ENCODE peak calls at places on chromosomes 5 and 9, in five cellular contexts. Z, R, S, I and J are unnamed samples.

GRCh38 chr9:107285292-107285691 is 2.2 kb downstream of the RAD23B start:
- DNase-seq in Z (no peak), R (no peak), S (no peak), I (no peak), J (no peak)

GRCh38 chr5:61467766-61468482 is 135.9 kb downstream of the ZSWIM6 start:
- DNase-seq in Z (no peak), R (no peak), S (no peak), I (peak; percentile 90), J (peak; percentile 4)

GRCh38 chr9:79623799-79624721 is 52.3 kb downstream of the TLE4 start:
- DNase-seq in Z (peak; percentile 84), R (no peak), S (peak; percentile 31), I (no peak), J (no peak)

GRCh38 chr5:1555011-1555807 is 31.4 kb upstream of the LPCAT1 start:
- DNase-seq in Z (peak; percentile 72), R (no peak), S (no peak), I (peak; percentile 73), J (peak; percentile 40)

GRCh38 chr9:111599092-111599947 is at the start of gene PTGR1:
- DNase-seq in Z (peak; percentile 95), R (no peak), S (peak; percentile 93), I (peak; percentile 93), J (peak; percentile 65)

GRCh38 chr5:132760601-132761317 is 13.5 kb downstream of the CCNI2 start:
- DNase-seq in Z (peak; percentile 54), R (no peak), S (no peak), I (no peak), J (no peak)

GRCh38 chr9:129746092-129746760 is 6.6 kb downstream of the PTGES start:
- DNase-seq in Z (no peak), R (no peak), S (no peak), I (peak; percentile 78), J (no peak)

GRCh38 chr9:104863180-104863883 is 64.6 kb downstream of the ABCA1 start:
- DNase-seq in Z (no peak), R (peak; percentile 68), S (peak; percentile 78), I (peak; percentile 87), J (peak; percentile 59)

GRCh38 chr5:162488077-162488476 is 420.5 kb downstream of the GABRG2 start:
- DNase-seq in Z (no peak), R (no peak), S (no peak), I (no peak), J (no peak)

GRCh38 chr5:137465930-137466329 is 33.2 kb downstream of the SPOCK1 start:
- DNase-seq in Z (no peak), R (no peak), S (no peak), I (no peak), J (no peak)

GRCh38 chr5:16759147-16759800 is 142.5 kb upstream of the RETREG1 start:
- DNase-seq in Z (no peak), R (no peak), S (no peak), I (peak; percentile 22), J (no peak)

GRCh38 chr5:141149812-141150211 is at the start of gene PCDHB6:
- DNase-seq in Z (no peak), R (peak; percentile 43), S (no peak), I (no peak), J (no peak)

GRCh38 chr5:53099546-53099945 is 10.0 kb downstream of the MOCS2 start:
- DNase-seq in Z (no peak), R (no peak), S (peak; percentile 11), I (peak; percentile 38), J (no peak)

GRCh38 chr9:33817327-33818166 is 587 bp downstream of the UBE2R2 start:
- DNase-seq in Z (peak; percentile 92), R (peak; percentile 50), S (peak; percentile 75), I (peak; percentile 76), J (no peak)

GRCh38 chr9:98255064-98255577 is 328 bp downstream of the TBC1D2 start:
- DNase-seq in Z (no peak), R (no peak), S (no peak), I (peak; percentile 63), J (no peak)

GRCh38 chr5:54160329-54160728 is 150.0 kb downstream of the ARL15 start:
- DNase-seq in Z (no peak), R (no peak), S (no peak), I (peak; percentile 9), J (no peak)

GRCh38 chr5:53048248-53048647 is 59.1 kb downstream of the ITGA2 start:
- DNase-seq in Z (no peak), R (no peak), S (no peak), I (no peak), J (no peak)

GRCh38 chr9:83964973-83965349 is 15.1 kb downstream of the HNRNPK start:
- DNase-seq in Z (no peak), R (no peak), S (no peak), I (no peak), J (no peak)

GRCh38 chr5:20554001-20554400 is 566.0 kb upstream of the CDH18 start:
- DNase-seq in Z (no peak), R (no peak), S (no peak), I (peak; percentile 72), J (no peak)

GRCh38 chr5:156913719-156914370 is 49.2 kb downstream of the TIMD4 start:
- DNase-seq in Z (no peak), R (peak; percentile 82), S (no peak), I (no peak), J (no peak)

GRCh38 chr5:8905021-8905420 is 640.9 kb downstream of the SEMA5A start:
- DNase-seq in Z (no peak), R (no peak), S (peak; percentile 56), I (peak; percentile 65), J (peak; percentile 76)

GRCh38 chr5:8908055-8908683 is 637.7 kb downstream of the SEMA5A start:
- DNase-seq in Z (no peak), R (peak; percentile 33), S (peak; percentile 62), I (peak; percentile 23), J (no peak)

GRCh38 chr5:8912106-8912505 is 633.8 kb downstream of the SEMA5A start:
- DNase-seq in Z (no peak), R (no peak), S (no peak), I (peak; percentile 66), J (no peak)

GRCh38 chr5:8906303-8906967 is 639.4 kb downstream of the SEMA5A start:
- DNase-seq in Z (no peak), R (no peak), S (no peak), I (peak; percentile 91), J (no peak)

DNA sequence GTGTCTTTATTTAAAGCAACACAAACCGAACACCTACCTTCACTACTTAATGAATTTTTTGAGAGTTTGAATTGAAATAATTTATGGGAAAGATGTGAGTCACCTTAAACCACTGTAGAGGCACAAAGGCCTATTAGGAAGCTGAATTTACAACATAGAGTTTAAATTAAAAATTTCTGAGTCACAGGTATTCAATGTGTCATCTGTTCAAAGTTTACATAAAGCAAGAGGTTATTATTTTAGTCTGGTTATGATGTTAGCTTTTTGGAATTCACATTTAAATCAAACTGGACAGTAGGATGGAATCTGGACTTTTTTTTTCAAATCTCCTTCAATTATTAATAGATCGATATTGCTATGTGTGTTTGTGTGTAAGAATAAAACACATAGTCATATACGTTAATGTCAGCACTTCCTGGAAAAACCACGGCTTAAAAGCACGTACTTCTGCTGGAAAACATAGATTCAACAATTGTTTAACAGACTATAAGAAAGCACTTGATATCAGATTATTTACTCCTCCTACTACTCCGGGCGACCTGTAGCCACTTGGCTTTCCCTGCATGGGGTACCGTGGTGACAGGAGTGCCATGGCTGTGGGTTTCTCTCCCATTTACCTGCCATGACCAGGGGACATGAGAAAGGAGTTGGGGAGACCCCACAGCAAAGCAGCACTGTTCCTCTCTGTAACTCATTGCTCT is 638.6 kb downstream of the SEMA5A start:
- DNase-seq in Z (no peak), R (no peak), S (no peak), I (peak; percentile 92), J (no peak)
- TF ChIP-seq CTCF in Z (no peak), R (no peak), S (no peak), I (no peak), J (no peak)

DNA sequence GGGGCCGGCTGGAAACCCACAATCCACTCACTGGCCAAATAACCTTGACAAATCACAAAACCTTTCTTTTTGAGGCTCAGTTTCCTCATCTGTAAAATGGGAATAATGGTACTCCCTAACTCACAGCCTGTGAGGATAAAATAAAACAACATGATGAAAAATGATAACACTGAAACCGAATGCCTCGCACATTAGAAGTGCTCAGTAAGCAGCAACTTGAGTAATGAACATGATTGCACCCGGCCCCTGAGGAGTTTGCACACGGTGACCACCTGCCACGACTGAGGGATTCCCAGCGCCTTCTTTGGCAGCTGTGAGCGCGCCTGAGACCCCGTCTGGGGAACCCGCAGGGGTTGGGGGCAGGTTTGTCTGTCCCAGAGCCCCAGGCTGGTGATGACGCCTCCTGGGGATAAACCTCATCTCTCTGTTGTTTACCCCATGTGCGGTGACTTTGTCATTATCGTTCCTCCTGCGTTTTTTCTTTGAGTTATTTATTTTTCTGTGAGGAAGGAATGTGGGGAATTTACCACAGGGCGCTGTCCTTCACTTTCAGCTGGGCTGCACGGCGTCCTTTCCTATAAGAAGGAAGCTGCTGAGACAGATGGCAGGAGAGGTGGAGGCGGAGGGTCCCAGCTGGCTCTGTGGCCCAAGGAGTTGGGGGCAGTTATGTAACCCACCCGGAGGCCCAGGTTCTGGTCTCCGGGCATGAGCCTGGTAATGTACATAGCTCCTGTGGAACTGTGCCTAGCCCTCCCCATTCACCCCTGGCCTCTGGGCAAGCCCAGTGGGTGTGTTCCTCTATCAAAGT is 3.0 kb upstream of the SYNPO start:
- DNase-seq in Z (no peak), R (no peak), S (peak; percentile 85), I (peak; percentile 96), J (peak; percentile 69)
- TF ChIP-seq CTCF in Z (no peak), R (no peak), S (no peak), I (no peak), J (no peak)

GRCh38 chr5:28780083-28780692 is 1741.8 kb upstream of the CDH9 start:
- DNase-seq in Z (no peak), R (no peak), S (no peak), I (no peak), J (no peak)

DNA sequence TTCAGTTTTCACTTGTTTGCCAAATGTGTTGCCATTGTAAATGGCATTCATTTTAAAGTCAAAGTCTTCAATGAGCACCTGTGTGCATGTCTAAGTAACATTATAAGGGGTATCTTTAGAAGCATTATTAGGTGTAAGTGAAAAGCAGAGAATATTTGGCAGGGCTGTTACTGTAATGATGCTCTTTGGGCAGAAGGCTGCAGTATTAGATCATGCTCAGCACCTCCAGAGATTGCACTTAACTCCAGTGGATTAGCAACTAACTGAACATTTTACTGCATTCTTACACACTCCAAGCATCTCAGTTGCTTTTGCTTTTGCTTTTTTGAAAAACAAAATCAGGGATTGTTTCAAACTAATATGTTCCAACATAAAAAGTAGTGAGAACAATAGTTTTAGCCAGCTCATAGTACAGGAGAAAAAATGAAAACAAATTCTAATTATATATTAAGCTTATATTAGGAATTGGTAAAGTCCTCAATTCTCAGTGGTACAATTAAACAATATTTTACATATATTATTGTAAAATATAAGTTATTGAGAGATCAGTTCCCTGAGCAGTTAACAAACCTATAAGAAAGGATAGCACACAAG is 1740.9 kb upstream of the CDH9 start:
- DNase-seq in Z (no peak), R (no peak), S (peak; percentile 13), I (peak; percentile 0), J (no peak)
- TF ChIP-seq CTCF in Z (no peak), R (peak; percentile 16), S (peak; percentile 31), I (no peak), J (no peak)

GRCh38 chr5:114782869-114783268 is 386.8 kb downstream of the TRIM36 start:
- DNase-seq in Z (no peak), R (no peak), S (no peak), I (no peak), J (no peak)
- TF ChIP-seq CTCF in Z (no peak), R (no peak), S (no peak), I (no peak), J (no peak)

DNA sequence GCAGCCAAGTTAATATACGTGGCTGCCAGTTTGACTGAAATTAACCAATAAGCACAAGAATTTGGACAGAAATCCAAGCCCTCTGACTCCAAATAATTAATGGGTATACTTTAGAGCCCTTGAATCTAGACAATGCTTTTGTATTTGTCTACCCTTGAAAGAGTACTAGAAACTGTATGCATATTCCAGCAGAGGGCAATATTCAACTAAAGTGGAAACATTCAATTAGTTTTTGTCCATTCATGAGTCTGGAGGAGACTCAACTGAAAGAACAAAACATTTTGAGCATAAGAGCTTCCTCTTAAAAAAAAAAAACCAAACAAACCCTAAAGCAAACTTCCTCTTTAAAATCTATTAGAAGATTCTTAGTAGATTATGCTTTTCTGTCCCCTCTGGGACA is 157.8 kb downstream of the ARHGEF28 start:
- DNase-seq in Z (no peak), R (peak; percentile 23), S (no peak), I (peak; percentile 23), J (no peak)
- TF ChIP-seq CTCF in Z (no peak), R (peak; percentile 32), S (peak; percentile 37), I (peak; percentile 35), J (peak; percentile 27)